ENCODE peak calls at places on chromosomes 3 and 15, in six cellular contexts. I is AG08396; O is NB4; X is stimulated activated CD4-positive, alpha-beta T cell treated with anti-CD3 and anti-CD28 coated beads, Interleukin-1b, Interleukin-23, amount 100 ng/mL, for 4 hours; Q is BE2C; H is breast epithelium. P is an unnamed sample.

GRCh38 chr3:48679416-48680380 is 6.0 kb downstream of the NCKIPSD start:
- DNase-seq in I (no peak), O (no peak), X (no peak), Q (no peak), H (no peak), P (no peak)

GRCh38 chr15:62241135-62241770 is 76.2 kb upstream of the C2CD4B start:
- DNase-seq in I (no peak), O (peak), X (no peak), Q (peak), H (no peak), P (no peak)

GRCh38 chr3:56297281-56297680 is 171.0 kb downstream of the ERC2 start:
- DNase-seq in I (no peak), O (no peak), X (no peak), Q (no peak), H (no peak), P (no peak)

GRCh38 chr3:194906229-194906629 is 220.5 kb downstream of the FAM43A start:
- DNase-seq in I (peak), O (no peak), X (no peak), Q (no peak), H (peak), P (no peak)

GRCh38 chr3:195286115-195286872 is 15.3 kb upstream of the XXYLT1 start:
- DNase-seq in I (no peak), O (no peak), X (no peak), Q (no peak), H (no peak), P (no peak)

GRCh38 chr15:69926011-69926410 is 171.7 kb downstream of the TLE3 start:
- DNase-seq in I (no peak), O (no peak), X (no peak), Q (no peak), H (no peak), P (no peak)

GRCh38 chr3:62827550-62827949 is 47.7 kb downstream of the CADPS start:
- DNase-seq in I (no peak), O (no peak), X (no peak), Q (no peak), H (no peak), P (no peak)

GRCh38 chr3:128323206-128324081 is 143.2 kb downstream of the DNAJB8 start:
- DNase-seq in I (no peak), O (no peak), X (no peak), Q (no peak), H (peak), P (no peak)

GRCh38 chr15:98868564-98868963 is 139.0 kb downstream of the PGPEP1L start:
- DNase-seq in I (no peak), O (no peak), X (no peak), Q (no peak), H (no peak), P (no peak)

GRCh38 chr3:58167431-58168351 is 43.1 kb downstream of the DNASE1L3 start:
- DNase-seq in I (peak), O (peak), X (peak), Q (peak), H (no peak), P (peak)

GRCh38 chr3:195156286-195156890 is 114.6 kb downstream of the XXYLT1 start:
- DNase-seq in I (no peak), O (no peak), X (no peak), Q (no peak), H (no peak), P (no peak)

GRCh38 chr3:53102601-53103147 is 27.6 kb downstream of the RFT1 start:
- DNase-seq in I (no peak), O (peak), X (peak), Q (no peak), H (no peak), P (no peak)

GRCh38 chr3:61565569-61565968 is 4.2 kb downstream of the PTPRG start:
- DNase-seq in I (no peak), O (no peak), X (no peak), Q (no peak), H (no peak), P (no peak)

GRCh38 chr3:144590854-144591253 is 619.2 kb downstream of the DIPK2A start:
- DNase-seq in I (peak), O (peak), X (no peak), Q (no peak), H (no peak), P (no peak)

GRCh38 chr15:88243895-88244787 is 12.4 kb downstream of the NTRK3 start:
- DNase-seq in I (peak), O (peak), X (no peak), Q (peak), H (no peak), P (no peak)

GRCh38 chr3:147906275-147906674 is 497.1 kb downstream of the ZIC1 start:
- DNase-seq in I (peak), O (no peak), X (no peak), Q (no peak), H (no peak), P (no peak)

GRCh38 chr3:154195620-154196366 is 74.6 kb downstream of the ARHGEF26 start:
- DNase-seq in I (no peak), O (no peak), X (no peak), Q (no peak), H (no peak), P (no peak)

GRCh38 chr15:42345502-42345901 is 13.8 kb upstream of the CAPN3 start:
- DNase-seq in I (no peak), O (no peak), X (no peak), Q (no peak), H (no peak), P (no peak)

GRCh38 chr3:4571690-4572334 is 78.7 kb downstream of the ITPR1 start:
- DNase-seq in I (no peak), O (peak), X (no peak), Q (no peak), H (no peak), P (no peak)

GRCh38 chr3:127015282-127016042 is 32.5 kb downstream of the PLXNA1 start:
- DNase-seq in I (no peak), O (peak), X (no peak), Q (peak), H (no peak), P (no peak)

P was measured in Right ventricle myocardium inferior.